ENCODE peak calls at places on chromosomes 16 and 17, in nine cellular contexts. One of them, this sample, is unnamed.

GRCh38 chr16:17470002-17470870 is 524 bp downstream of the XYLT1 start:
- DNase-seq in NAMALWA: peak
- DNase-seq in CD8-positive, alpha-beta memory T cell: peak
- DNase-seq in GM23248: peak
- DNase-seq in T-helper 9 cell: peak
- DNase-seq in hypothalamus: no peak
- DNase-seq in AG08395: peak
- DNase-seq in NCI-H2107: no peak
- DNase-seq in NCI-H510A: peak
- DNase-seq in this sample: peak

GRCh38 chr17:80849119-80849518 is 142.5 kb upstream of the CHMP6 start:
- DNase-seq in GM23248: no peak
- DNase-seq in AG08395: no peak
- DNase-seq in CD8-positive, alpha-beta memory T cell: no peak
- DNase-seq in NCI-H510A: no peak
- DNase-seq in T-helper 9 cell: no peak
- DNase-seq in hypothalamus: no peak
- DNase-seq in NCI-H2107: no peak
- DNase-seq in NAMALWA: no peak
- DNase-seq in this sample: no peak

GRCh38 chr16:1745181-1745899 is 26.0 kb downstream of the NME3 start:
- DNase-seq in NCI-H2107: no peak
- DNase-seq in T-helper 9 cell: no peak
- DNase-seq in AG08395: peak
- DNase-seq in CD8-positive, alpha-beta memory T cell: no peak
- DNase-seq in NCI-H510A: no peak
- DNase-seq in hypothalamus: no peak
- DNase-seq in GM23248: peak
- DNase-seq in NAMALWA: no peak
- DNase-seq in this sample: peak

GRCh38 chr17:77404812-77405581 is 264.2 kb downstream of the SEC14L1 start:
- DNase-seq in NAMALWA: peak
- DNase-seq in hypothalamus: no peak
- DNase-seq in GM23248: peak
- DNase-seq in NCI-H2107: no peak
- DNase-seq in CD8-positive, alpha-beta memory T cell: peak
- DNase-seq in NCI-H510A: no peak
- DNase-seq in T-helper 9 cell: peak
- DNase-seq in AG08395: peak
- DNase-seq in this sample: no peak

GRCh38 chr17:45852535-45853297 is 8.0 kb downstream of the SPPL2C start:
- DNase-seq in GM23248: peak
- DNase-seq in CD8-positive, alpha-beta memory T cell: peak
- DNase-seq in hypothalamus: peak
- DNase-seq in NCI-H2107: peak
- DNase-seq in NCI-H510A: no peak
- DNase-seq in AG08395: peak
- DNase-seq in NAMALWA: peak
- DNase-seq in T-helper 9 cell: peak
- DNase-seq in this sample: peak

GRCh38 chr16:87740909-87741424 is 24.8 kb downstream of the KLHDC4 start:
- DNase-seq in NCI-H2107: no peak
- DNase-seq in NAMALWA: no peak
- DNase-seq in CD8-positive, alpha-beta memory T cell: no peak
- DNase-seq in hypothalamus: peak
- DNase-seq in NCI-H510A: no peak
- DNase-seq in AG08395: peak
- DNase-seq in GM23248: peak
- DNase-seq in T-helper 9 cell: no peak
- DNase-seq in this sample: no peak

GRCh38 chr17:76635659-76636360 is 7.7 kb downstream of the ST6GALNAC1 start:
- DNase-seq in CD8-positive, alpha-beta memory T cell: no peak
- DNase-seq in NCI-H510A: no peak
- DNase-seq in T-helper 9 cell: no peak
- DNase-seq in NAMALWA: no peak
- DNase-seq in hypothalamus: no peak
- DNase-seq in AG08395: peak
- DNase-seq in GM23248: peak
- DNase-seq in NCI-H2107: no peak
- DNase-seq in this sample: peak

GRCh38 chr17:44767493-44767892 is 8.7 kb downstream of the ADAM11 start:
- DNase-seq in hypothalamus: no peak
- DNase-seq in T-helper 9 cell: no peak
- DNase-seq in NCI-H510A: no peak
- DNase-seq in CD8-positive, alpha-beta memory T cell: no peak
- DNase-seq in NCI-H2107: no peak
- DNase-seq in GM23248: no peak
- DNase-seq in NAMALWA: peak
- DNase-seq in AG08395: no peak
- DNase-seq in this sample: no peak

GRCh38 chr16:11016993-11017392 is 72.6 kb downstream of the CLEC16A start:
- DNase-seq in AG08395: peak
- DNase-seq in GM23248: peak
- DNase-seq in T-helper 9 cell: no peak
- DNase-seq in CD8-positive, alpha-beta memory T cell: no peak
- DNase-seq in NCI-H2107: no peak
- DNase-seq in hypothalamus: no peak
- DNase-seq in NCI-H510A: no peak
- DNase-seq in NAMALWA: no peak
- DNase-seq in this sample: peak

GRCh38 chr17:385195-385835 is 32.7 kb upstream of the RPH3AL start:
- DNase-seq in NAMALWA: no peak
- DNase-seq in CD8-positive, alpha-beta memory T cell: peak
- DNase-seq in NCI-H510A: no peak
- DNase-seq in GM23248: peak
- DNase-seq in NCI-H2107: no peak
- DNase-seq in T-helper 9 cell: no peak
- DNase-seq in hypothalamus: no peak
- DNase-seq in AG08395: peak
- DNase-seq in this sample: peak

GRCh38 chr17:65193305-65194293 is 56.4 kb downstream of the RGS9 start:
- DNase-seq in CD8-positive, alpha-beta memory T cell: no peak
- DNase-seq in NCI-H510A: no peak
- DNase-seq in T-helper 9 cell: no peak
- DNase-seq in AG08395: no peak
- DNase-seq in NAMALWA: no peak
- DNase-seq in NCI-H2107: no peak
- DNase-seq in GM23248: no peak
- DNase-seq in hypothalamus: no peak
- DNase-seq in this sample: peak

GRCh38 chr16:66832661-66833305 is 2.0 kb upstream of the NAE1 start:
- DNase-seq in NCI-H2107: peak
- DNase-seq in T-helper 9 cell: no peak
- DNase-seq in CD8-positive, alpha-beta memory T cell: no peak
- DNase-seq in hypothalamus: no peak
- DNase-seq in NAMALWA: no peak
- DNase-seq in GM23248: peak
- DNase-seq in AG08395: no peak
- DNase-seq in NCI-H510A: no peak
- DNase-seq in this sample: peak

GRCh38 chr16:52436646-52437645 is 110.0 kb downstream of the TOX3 start:
- DNase-seq in hypothalamus: no peak
- DNase-seq in AG08395: no peak
- DNase-seq in CD8-positive, alpha-beta memory T cell: no peak
- DNase-seq in NCI-H2107: no peak
- DNase-seq in NAMALWA: no peak
- DNase-seq in T-helper 9 cell: no peak
- DNase-seq in NCI-H510A: no peak
- DNase-seq in GM23248: no peak
- DNase-seq in this sample: no peak